ENCODE peak calls at places on chromosome 9, in seven cellular contexts. L is H54, N is NCI-H510A, Y is MCF 10A, H is lower leg skin, S is myocyte, B is SJCRH30. W is an unnamed sample.

GRCh38 chr9:134323741-134324358 is 2.4 kb upstream of the RXRA start:
- DNase-seq in L (no peak), N (no peak), B (peak), S (peak), H (peak), Y (peak), W (no peak)

GRCh38 chr9:33151601-33152000 is 15.5 kb downstream of the B4GALT1 start:
- DNase-seq in B (no peak), S (no peak), H (no peak), L (no peak), N (no peak), Y (no peak), W (no peak)

GRCh38 chr9:78898239-78898638 is 601.3 kb downstream of the PSAT1 start:
- DNase-seq in S (no peak), L (no peak), N (no peak), H (no peak), B (no peak), Y (no peak), W (no peak)

GRCh38 chr9:114914139-114914538 is 16.3 kb downstream of the TNFSF8 start:
- DNase-seq in Y (no peak), H (no peak), N (no peak), B (no peak), S (no peak), L (no peak), W (peak)

GRCh38 chr9:108272350-108272899 is 583.4 kb downstream of the ACTL7B start:
- DNase-seq in N (no peak), B (peak), S (peak), L (peak), H (no peak), Y (peak), W (peak)

GRCh38 chr9:131585375-131585774 is 40.1 kb downstream of the PRRT1B start:
- DNase-seq in N (no peak), H (no peak), Y (no peak), B (no peak), L (no peak), S (no peak), W (no peak)

GRCh38 chr9:23153058-23153457 is 673.0 kb downstream of the ELAVL2 start:
- DNase-seq in B (peak), S (no peak), L (no peak), H (no peak), N (no peak), Y (peak), W (peak)

GRCh38 chr9:8332871-8333270 is 533.3 kb upstream of the DMAC1 start:
- DNase-seq in B (no peak), L (no peak), H (no peak), S (no peak), N (no peak), Y (no peak), W (no peak)

GRCh38 chr9:125621170-125621569 is 85.8 kb downstream of the MAPKAP1 start:
- DNase-seq in L (no peak), H (no peak), S (no peak), B (no peak), N (no peak), Y (no peak), W (no peak)

GRCh38 chr9:90124961-90125360 is 517.7 kb downstream of the DIRAS2 start:
- DNase-seq in H (no peak), Y (no peak), N (peak), L (no peak), S (peak), B (peak), W (no peak)

GRCh38 chr9:135887585-135888050 is 19.7 kb downstream of the CAMSAP1 start:
- DNase-seq in S (peak), B (no peak), N (peak), H (no peak), Y (no peak), L (no peak), W (no peak)

GRCh38 chr9:121398374-121398773 is 28.3 kb upstream of the STOM start:
- DNase-seq in Y (peak), N (no peak), S (peak), B (peak), H (peak), L (peak), W (no peak)

GRCh38 chr9:12819436-12820185 is 44.8 kb downstream of the LURAP1L start:
- DNase-seq in B (peak), H (no peak), Y (peak), N (no peak), L (no peak), S (no peak), W (peak)

GRCh38 chr9:87527211-87527916 is 29.7 kb downstream of the DAPK1 start:
- DNase-seq in H (no peak), B (no peak), L (no peak), N (no peak), Y (no peak), S (no peak), W (no peak)

GRCh38 chr9:74711371-74711770 is 176.3 kb downstream of the TRPM6 start:
- DNase-seq in B (no peak), N (no peak), L (no peak), S (no peak), H (no peak), Y (no peak), W (no peak)

GRCh38 chr9:120531683-120532300 is 48.2 kb downstream of the CDK5RAP2 start:
- DNase-seq in B (peak), H (peak), N (peak), Y (peak), S (peak), L (peak), W (peak)

GRCh38 chr9:72371151-72371550 is 6.1 kb upstream of the ZFAND5 start:
- DNase-seq in L (no peak), N (no peak), S (no peak), H (no peak), Y (no peak), B (no peak), W (no peak)

GRCh38 chr9:13278368-13279246 is 885 bp downstream of the MPDZ start:
- DNase-seq in B (peak), H (peak), N (peak), Y (no peak), S (peak), L (peak), W (peak)

GRCh38 chr9:91037511-91038482 is 236.2 kb downstream of the SYK start:
- DNase-seq in L (peak), B (peak), S (peak), N (no peak), Y (peak), H (peak), W (peak)

GRCh38 chr9:6195714-6196360 is 19.8 kb upstream of the IL33 start:
- DNase-seq in H (no peak), B (no peak), N (no peak), L (no peak), S (no peak), Y (no peak), W (no peak)

GRCh38 chr9:92964981-92965758 is 17.8 kb downstream of the FGD3 start:
- DNase-seq in H (no peak), B (no peak), Y (no peak), S (peak), N (no peak), L (no peak), W (no peak)

GRCh38 chr9:128684325-128685021 is 4.5 kb upstream of the SET start:
- DNase-seq in N (peak), B (peak), Y (peak), L (peak), H (peak), S (no peak), W (peak)

GRCh38 chr9:114077162-114077837 is 800 bp downstream of the AMBP start:
- DNase-seq in N (no peak), S (no peak), Y (no peak), B (no peak), L (no peak), H (no peak), W (no peak)

GRCh38 chr9:129549684-129550083 is 71.2 kb downstream of the C9orf50 start:
- DNase-seq in L (no peak), B (no peak), H (no peak), N (no peak), Y (no peak), S (no peak), W (no peak)

GRCh38 chr9:77021289-77021927 is 2.0 kb downstream of the FOXB2 start:
- DNase-seq in Y (no peak), H (no peak), S (no peak), L (no peak), B (no peak), N (no peak), W (no peak)

GRCh38 chr9:113915817-113916474 is 39.8 kb downstream of the ZNF618 start:
- DNase-seq in B (no peak), L (no peak), Y (no peak), N (no peak), S (no peak), H (no peak), W (no peak)

GRCh38 chr9:86667307-86667706 is 280.0 kb downstream of the GAS1 start:
- DNase-seq in B (no peak), Y (peak), S (no peak), H (no peak), L (peak), N (no peak), W (no peak)

GRCh38 chr9:100150209-100150608 is 51.2 kb downstream of the INVS start:
- DNase-seq in Y (peak), B (no peak), S (peak), N (no peak), H (no peak), L (no peak), W (no peak)

GRCh38 chr9:15572200-15572599 is 19.4 kb downstream of the CCDC171 start:
- DNase-seq in S (peak), Y (no peak), N (no peak), L (no peak), B (no peak), H (no peak), W (no peak)

GRCh38 chr9:124735121-124735520 is 36.0 kb downstream of the NR6A1 start:
- DNase-seq in H (no peak), Y (peak), B (no peak), L (peak), S (peak), N (no peak), W (peak)

GRCh38 chr9:15229475-15229874 is 77.5 kb downstream of the TTC39B start:
- DNase-seq in H (no peak), N (no peak), Y (no peak), S (no peak), B (no peak), L (no peak), W (no peak)

GRCh38 chr9:35756275-35756742 is 2.2 kb upstream of the MSMP start:
- DNase-seq in Y (no peak), N (no peak), H (no peak), B (no peak), L (no peak), S (no peak), W (no peak)

GRCh38 chr9:71624728-71625127 is 143.6 kb downstream of the CEMIP2 start:
- DNase-seq in B (no peak), H (no peak), N (no peak), S (no peak), Y (no peak), L (no peak), W (no peak)

GRCh38 chr9:117149996-117150395 is 264.9 kb downstream of the ASTN2 start:
- DNase-seq in N (no peak), B (no peak), H (no peak), Y (no peak), S (no peak), L (no peak), W (no peak)

GRCh38 chr9:129523953-129524847 is 96.7 kb downstream of the C9orf50 start:
- DNase-seq in Y (no peak), N (no peak), B (no peak), L (no peak), H (no peak), S (no peak), W (no peak)

GRCh38 chr9:32431196-32431595 is 46.8 kb downstream of the ACO1 start:
- DNase-seq in S (no peak), N (no peak), B (no peak), L (no peak), Y (no peak), H (no peak), W (no peak)

GRCh38 chr9:117403403-117403811 is 11.4 kb downstream of the ASTN2 start:
- DNase-seq in H (no peak), B (no peak), N (no peak), S (peak), Y (no peak), L (no peak), W (no peak)